ENCODE peak calls at places on chromosome 13, in five cellular contexts. A is GM06990; P is activated CD4-positive, alpha-beta memory T cell treated with anti-CD3 and anti-CD28 coated beads, Interleukin-2, amount 10 ng/mL, durations not matched to agents 7 days and 5 days; V is AG09309; N is activated CD4-positive, alpha-beta T cell treated with anti-CD3 and anti-CD28 coated beads, Interleukin-2, amount 10 ng/mL, durations not matched to agents 7 days and 5 days. O is an unnamed sample.
A peak's percentile ranks its signal among the peaks of the same experiment; 100 is the strongest.

GRCh38 chr13:91358384-91358776 is 10.9 kb downstream of the MIR17HG start:
- DNase-seq in A (no peak), P (no peak), V (no peak), N (no peak), O (no peak)

GRCh38 chr13:51821666-51822065 is 17.7 kb upstream of the DHRS12 start:
- DNase-seq in A (no peak), P (no peak), V (no peak), N (peak; percentile 55), O (no peak)

GRCh38 chr13:23443878-23444277 is 10.4 kb upstream of the SACS start:
- DNase-seq in A (no peak), P (no peak), V (no peak), N (no peak), O (no peak)

GRCh38 chr13:74136089-74136658 is 2.0 kb upstream of the KLF12 start:
- DNase-seq in A (no peak), P (peak; percentile 36), V (no peak), N (peak; percentile 38), O (no peak)

GRCh38 chr13:66358564-66358963 is 871.6 kb downstream of the PCDH9 start:
- DNase-seq in A (no peak), P (no peak), V (no peak), N (no peak), O (no peak)

GRCh38 chr13:111907341-111907880 is 159.5 kb upstream of the SOX1 start:
- DNase-seq in A (no peak), P (no peak), V (no peak), N (no peak), O (no peak)

GRCh38 chr13:95714142-95714832 is 37.3 kb downstream of the DNAJC3 start:
- DNase-seq in A (no peak), P (no peak), V (peak; percentile 84), N (no peak), O (no peak)

GRCh38 chr13:101978546-101979315 is 423.1 kb downstream of the FGF14 start:
- DNase-seq in A (no peak), P (no peak), V (no peak), N (no peak), O (no peak)

GRCh38 chr13:20399961-20400360 is 125.7 kb downstream of the CRYL1 start:
- DNase-seq in A (no peak), P (no peak), V (no peak), N (no peak), O (no peak)

GRCh38 chr13:45538382-45538781 is 73.6 kb downstream of the COG3 start:
- DNase-seq in A (no peak), P (no peak), V (no peak), N (no peak), O (no peak)

GRCh38 chr13:99900960-99901359 is 70.6 kb downstream of the ZIC5 start:
- DNase-seq in A (no peak), P (no peak), V (no peak), N (no peak), O (no peak)

GRCh38 chr13:61685683-61686013 is 270.0 kb upstream of the PCDH20 start:
- DNase-seq in A (no peak), P (no peak), V (no peak), N (no peak), O (no peak)

GRCh38 chr13:108902557-108903155 is 273.2 kb downstream of the MYO16 start:
- DNase-seq in A (no peak), P (no peak), V (no peak), N (no peak), O (no peak)

GRCh38 chr13:36344173-36344572 is 2.0 kb downstream of the SPART start:
- DNase-seq in A (no peak), P (no peak), V (peak; percentile 23), N (no peak), O (no peak)

GRCh38 chr13:41554626-41555386 is 97.5 kb downstream of the RGCC start:
- DNase-seq in A (peak; percentile 46), P (peak; percentile 38), V (no peak), N (no peak), O (no peak)

GRCh38 chr13:37058801-37059135 is 720 bp downstream of the SUPT20H start:
- DNase-seq in A (no peak), P (peak; percentile 39), V (no peak), N (peak; percentile 47), O (no peak)

GRCh38 chr13:46605824-46606554 is 53.0 kb downstream of the LRCH1 start:
- DNase-seq in A (peak; percentile 65), P (no peak), V (no peak), N (no peak), O (no peak)

GRCh38 chr13:70541451-70541850 is 433.2 kb upstream of the KLHL1 start:
- DNase-seq in A (no peak), P (no peak), V (no peak), N (no peak), O (no peak)

GRCh38 chr13:106417467-106418110 is 117.9 kb downstream of the EFNB2 start:
- DNase-seq in A (no peak), P (no peak), V (no peak), N (no peak), O (no peak)

O was measured in NCI-H1694.